ENCODE peak calls at places on chromosomes 13 and 19, in six cellular contexts. K is mucosa of gallbladder, Z is cardiac fibroblast, T is NCI-H1092, I is T-helper 22 cell, S is heart left ventricle. C is an unnamed sample.

GRCh38 chr13:99873141-99873540 is 98.4 kb downstream of the ZIC5 start:
- DNase-seq in K (no peak), Z (no peak), T (no peak), I (no peak), S (no peak), C (no peak)

GRCh38 chr13:114065926-114066774 is 66.3 kb downstream of the RASA3 start:
- DNase-seq in K (no peak), Z (no peak), T (no peak), I (no peak), S (no peak), C (no peak)

GRCh38 chr13:95641291-95641811 is 3.2 kb downstream of the DZIP1 start:
- DNase-seq in K (no peak), Z (peak), T (no peak), I (no peak), S (no peak), C (no peak)

GRCh38 chr19:6222884-6223283 is 56.9 kb downstream of the MLLT1 start:
- DNase-seq in K (no peak), Z (peak), T (no peak), I (no peak), S (no peak), C (no peak)

GRCh38 chr19:31419871-31420430 is 70.7 kb upstream of the TSHZ3 start:
- DNase-seq in K (no peak), Z (no peak), T (no peak), I (no peak), S (no peak), C (no peak)

GRCh38 chr13:79765331-79765730 is 284.4 kb downstream of the NDFIP2 start:
- DNase-seq in K (no peak), Z (no peak), T (no peak), I (no peak), S (no peak), C (no peak)

GRCh38 chr19:50415661-50416033 is 3.1 kb upstream of the SPIB start:
- DNase-seq in K (no peak), Z (no peak), T (no peak), I (no peak), S (no peak), C (no peak)

GRCh38 chr19:41705393-41706174 is 2.8 kb upstream of the CEACAM5 start:
- DNase-seq in K (peak), Z (peak), T (no peak), I (no peak), S (no peak), C (no peak)

GRCh38 chr19:4970558-4971423 is 1.9 kb downstream of the KDM4B start:
- DNase-seq in K (no peak), Z (peak), T (no peak), I (no peak), S (no peak), C (no peak)

C was measured in effector memory CD4-positive, alpha-beta T cell.